ENCODE peak calls at places on chromosomes 2 and 18, in five cellular contexts. E is T follicular helper cell; N is AG04450; D is AG04449; K is activated naive CD4-positive, alpha-beta T cell treated with Interleukin-2 at 50 U/mL for 16 hours. H is an unnamed sample.

GRCh38 chr2:8636691-8637636 is 44.9 kb upstream of the ID2 start:
- DNase-seq in E (no peak), N (peak; percentile 37), D (no peak), K (no peak), H (no peak)

GRCh38 chr2:222568866-222569265 is 87.0 kb downstream of the FARSB start:
- DNase-seq in E (no peak), N (peak; percentile 53), D (peak; percentile 42), K (no peak), H (peak; percentile 40)

GRCh38 chr18:49639643-49640361 is 77.9 kb downstream of the LIPG start:
- DNase-seq in E (no peak), N (no peak), D (no peak), K (no peak), H (no peak)

GRCh38 chr2:61959381-61960293 is 54.2 kb downstream of the COMMD1 start:
- DNase-seq in E (no peak), N (no peak), D (no peak), K (no peak), H (no peak)

GRCh38 chr18:39421319-39421718 is 1855.7 kb upstream of the CELF4 start:
- DNase-seq in E (no peak), N (no peak), D (no peak), K (no peak), H (no peak)

GRCh38 chr2:36973320-36973719 is 7.0 kb upstream of the STRN start:
- DNase-seq in E (no peak), N (no peak), D (no peak), K (no peak), H (no peak)

GRCh38 chr18:11872479-11873136 is 21.4 kb downstream of the CHMP1B start:
- DNase-seq in E (no peak), N (no peak), D (no peak), K (no peak), H (no peak)

GRCh38 chr2:207993141-207993763 is 32.1 kb downstream of the PLEKHM3 start:
- DNase-seq in E (no peak), N (no peak), D (peak; percentile 14), K (no peak), H (no peak)

GRCh38 chr2:45962522-45962921 is 311.0 kb downstream of the PRKCE start:
- DNase-seq in E (no peak), N (no peak), D (peak; percentile 28), K (no peak), H (no peak)

GRCh38 chr18:12750076-12750707 is 47.4 kb downstream of the PSMG2 start:
- DNase-seq in E (no peak), N (no peak), D (no peak), K (no peak), H (no peak)

GRCh38 chr2:239309398-239310245 is 91.2 kb downstream of the HDAC4 start:
- DNase-seq in E (no peak), N (no peak), D (no peak), K (no peak), H (no peak)

GRCh38 chr2:29113027-29113686 is 2.1 kb upstream of the CLIP4 start:
- DNase-seq in E (no peak), N (no peak), D (no peak), K (no peak), H (no peak)

GRCh38 chr2:109238580-109238979 is 109.6 kb downstream of the SH3RF3 start:
- DNase-seq in E (no peak), N (peak; percentile 74), D (peak; percentile 45), K (no peak), H (peak; percentile 55)

GRCh38 chr2:68849579-68850030 is 21.6 kb downstream of the BMP10 start:
- DNase-seq in E (no peak), N (no peak), D (no peak), K (no peak), H (no peak)

GRCh38 chr2:12702661-12703121 is 14.0 kb upstream of the TRIB2 start:
- DNase-seq in E (no peak), N (no peak), D (no peak), K (no peak), H (peak; percentile 58)

GRCh38 chr2:30200875-30201274 is 30.5 kb upstream of the LBH start:
- DNase-seq in E (no peak), N (no peak), D (no peak), K (no peak), H (no peak)

GRCh38 chr2:64905338-64906024 is 83.7 kb upstream of the SLC1A4 start:
- DNase-seq in E (no peak), N (no peak), D (no peak), K (no peak), H (no peak)

GRCh38 chr18:25786778-25787177 is 303.6 kb downstream of the SS18 start:
- DNase-seq in E (no peak), N (peak; percentile 29), D (peak; percentile 45), K (no peak), H (peak; percentile 75)

GRCh38 chr2:62663920-62664319 is 41.6 kb upstream of the EHBP1 start:
- DNase-seq in E (no peak), N (no peak), D (no peak), K (no peak), H (no peak)

H was measured in non-pigmented ciliary epithelial cell.